ENCODE peak calls at places on chromosome 12, in seven cellular contexts. N is dorsolateral prefrontal cortex, Q is left ventricle myocardium inferior, E is WTC11, Y is uterus, U is neural progenitor cell, L is right lobe of liver. I is an unnamed sample.
A peak's percentile ranks its signal among the peaks of the same experiment; 100 is the strongest.

GRCh38 chr12:45655186-45655585 is 74.3 kb upstream of the ARID2 start:
- DNase-seq in Y (no peak), U (peak; percentile 39), N (no peak), L (no peak), Q (no peak), E (no peak), I (no peak)

GRCh38 chr12:14663002-14663401 is 33.4 kb downstream of the GUCY2C start:
- DNase-seq in Y (no peak), U (no peak), N (no peak), L (no peak), E (no peak), Q (no peak), I (no peak)

GRCh38 chr12:130375296-130375695 is 37.6 kb downstream of the PIWIL1 start:
- DNase-seq in N (no peak), U (no peak), L (no peak), Q (no peak), E (no peak), Y (no peak), I (no peak)

GRCh38 chr12:54591001-54591591 is 2.6 kb upstream of the PPP1R1A start:
- DNase-seq in E (no peak), L (no peak), Q (no peak), Y (no peak), U (no peak), N (peak; percentile 54), I (no peak)

GRCh38 chr12:85468356-85469157 is 188.5 kb downstream of the ALX1 start:
- DNase-seq in U (peak; percentile 58), E (peak; percentile 39), Q (no peak), L (no peak), N (no peak), Y (no peak), I (peak; percentile 50)

GRCh38 chr12:58966939-58967338 is 46.6 kb upstream of the LRIG3 start:
- DNase-seq in U (no peak), Q (no peak), E (no peak), Y (no peak), N (no peak), L (no peak), I (no peak)

GRCh38 chr12:71730936-71731335 is 23.7 kb upstream of the RAB21 start:
- DNase-seq in Q (no peak), L (no peak), U (no peak), Y (no peak), E (no peak), N (no peak), I (no peak)

GRCh38 chr12:116695464-116695725 is 42.5 kb downstream of the SPRING1 start:
- DNase-seq in U (no peak), N (no peak), Q (no peak), Y (no peak), E (no peak), L (no peak), I (no peak)

GRCh38 chr12:88493651-88494050 is 86.6 kb downstream of the KITLG start:
- DNase-seq in N (no peak), U (no peak), Q (no peak), E (no peak), L (no peak), Y (no peak), I (no peak)

GRCh38 chr12:56900583-56900982 is 33.6 kb downstream of the SDR9C7 start:
- DNase-seq in U (no peak), L (no peak), E (no peak), N (no peak), Q (no peak), Y (no peak), I (no peak)

GRCh38 chr12:19222566-19222965 is 93.0 kb downstream of the PLEKHA5 start:
- DNase-seq in Y (no peak), E (no peak), L (no peak), Q (no peak), N (no peak), U (no peak), I (no peak)

GRCh38 chr12:80862606-80863005 is 75.1 kb downstream of the LIN7A start:
- DNase-seq in U (no peak), N (no peak), Q (no peak), L (no peak), Y (no peak), E (no peak), I (no peak)

GRCh38 chr12:76020731-76021672 is 10.6 kb downstream of the PHLDA1 start:
- DNase-seq in E (no peak), Y (peak; percentile 25), N (no peak), L (no peak), U (no peak), Q (no peak), I (no peak)

GRCh38 chr12:79858518-79858917 is 76.4 kb downstream of the PPP1R12A start:
- DNase-seq in N (no peak), Y (no peak), Q (no peak), E (no peak), U (no peak), L (no peak), I (no peak)

GRCh38 chr12:26011099-26011498 is 52.6 kb downstream of the RASSF8 start:
- DNase-seq in L (no peak), N (no peak), U (no peak), Y (no peak), Q (no peak), E (no peak), I (no peak)

GRCh38 chr12:51828951-51829581 is 19.5 kb downstream of the FIGNL2 start:
- DNase-seq in E (peak; percentile 38), L (no peak), Y (no peak), N (no peak), U (peak; percentile 95), Q (no peak), I (no peak)

GRCh38 chr12:80752464-80752863 is 35.8 kb downstream of the MYF5 start:
- DNase-seq in U (no peak), Y (no peak), N (no peak), E (no peak), Q (no peak), L (no peak), I (no peak)

GRCh38 chr12:96198970-96199369 is 4.8 kb downstream of the ELK3 start:
- DNase-seq in N (no peak), L (no peak), Y (no peak), Q (no peak), U (no peak), E (no peak), I (no peak)

GRCh38 chr12:60308366-60309000 is 712.7 kb downstream of the SLC16A7 start:
- DNase-seq in Y (no peak), L (no peak), E (no peak), N (no peak), U (no peak), Q (no peak), I (no peak)

GRCh38 chr12:19894803-19895202 is 455.5 kb downstream of the AEBP2 start:
- DNase-seq in N (no peak), E (no peak), U (no peak), L (no peak), Y (no peak), Q (no peak), I (no peak)

GRCh38 chr12:116662612-116663144 is 75.2 kb downstream of the SPRING1 start:
- DNase-seq in U (peak; percentile 80), Y (no peak), Q (no peak), L (peak; percentile 76), N (no peak), E (no peak), I (peak; percentile 52)

GRCh38 chr12:98464155-98464554 is 51.2 kb upstream of the TMPO start:
- DNase-seq in U (no peak), E (no peak), Y (no peak), Q (no peak), L (no peak), N (no peak), I (no peak)

GRCh38 chr12:86193931-86194330 is 62.3 kb downstream of the MGAT4C start:
- DNase-seq in E (no peak), U (no peak), N (no peak), Q (no peak), L (no peak), Y (no peak), I (no peak)

GRCh38 chr12:31122481-31122880 is 48.8 kb downstream of the DDX11 start:
- DNase-seq in N (no peak), E (no peak), Y (no peak), U (no peak), L (no peak), Q (no peak), I (no peak)

DNA sequence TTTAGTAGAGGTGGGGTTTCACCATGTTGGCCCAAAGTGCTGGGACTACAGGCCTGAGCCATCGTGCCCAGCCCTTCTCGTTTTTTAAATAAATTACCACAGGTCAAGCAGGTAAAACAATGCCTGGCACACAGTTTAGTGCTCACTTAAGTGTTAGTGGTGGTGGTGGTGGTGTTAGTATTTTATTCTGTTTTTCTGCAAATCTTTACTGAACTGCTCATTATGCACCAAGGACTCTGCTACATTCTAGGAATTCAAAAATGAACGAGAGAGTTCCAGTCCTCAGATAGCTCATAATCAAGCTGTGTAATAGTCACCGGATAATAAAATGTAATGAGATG is 716 bp downstream of the ITFG2 start:
- DNase-seq in N (no peak), Q (no peak), L (no peak), Y (no peak), U (no peak), E (no peak), I (no peak)
- TF ChIP-seq CTCF in N (no peak), Q (no peak), L (no peak), Y (no peak), U (no peak), E (no peak), I (no peak)

DNA sequence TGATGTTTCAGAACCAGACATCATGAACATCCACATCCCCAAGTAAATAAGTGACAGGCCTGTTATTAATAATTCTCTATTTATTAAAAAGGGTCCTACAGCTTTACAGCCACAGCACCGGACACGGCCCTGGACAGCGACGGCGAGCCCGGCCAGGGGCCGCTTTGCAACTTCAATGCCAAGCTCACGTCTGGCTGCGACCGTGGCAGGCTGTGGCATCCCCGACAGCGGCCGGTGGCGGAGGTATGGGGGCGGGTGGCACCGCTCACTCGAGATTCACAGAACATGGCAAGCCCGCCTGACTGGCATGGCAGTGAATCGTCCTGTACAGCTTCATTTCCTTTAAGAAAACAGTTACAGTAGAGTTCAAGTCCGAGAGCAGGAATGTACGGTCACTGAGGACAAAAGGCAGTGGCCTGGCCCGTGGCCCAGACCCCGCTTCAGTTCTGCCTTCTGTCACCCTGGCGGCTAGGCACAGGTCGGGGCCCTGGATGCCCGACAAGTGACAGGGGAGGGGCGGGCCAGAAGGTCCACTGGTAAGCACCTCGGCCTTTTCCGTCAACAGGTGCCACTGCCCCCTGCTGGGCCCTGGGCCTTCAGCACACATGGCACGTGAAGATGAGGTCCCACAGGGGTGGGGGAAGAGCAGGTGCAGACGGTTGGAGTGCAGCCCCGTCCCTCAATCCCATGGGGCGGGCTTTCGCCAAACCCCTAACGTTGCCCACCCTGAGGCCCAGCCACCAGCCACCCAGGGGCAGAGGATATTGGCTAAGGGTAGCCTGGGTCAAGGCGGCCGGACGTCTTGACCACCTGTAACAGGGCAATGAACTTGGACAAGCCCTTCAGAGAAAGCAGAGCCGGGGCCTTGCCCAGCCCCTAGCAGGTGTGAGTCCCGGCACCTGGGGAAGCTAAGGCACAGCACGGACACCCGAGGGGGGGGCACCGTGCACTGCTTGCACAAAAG is 30.3 kb downstream of the HIP1R start:
- DNase-seq in E (peak; percentile 43), N (peak; percentile 71), Q (peak; percentile 57), U (no peak), L (peak; percentile 81), Y (no peak), I (no peak)
- TF ChIP-seq CTCF in E (no peak), N (no peak), Q (peak; percentile 50), U (peak; percentile 15), L (peak; percentile 63), Y (peak; percentile 12), I (peak; percentile 48)

GRCh38 chr12:4579305-4580097 is 17.5 kb downstream of the DYRK4 start:
- DNase-seq in L (no peak), E (no peak), Q (no peak), N (no peak), U (peak; percentile 67), Y (no peak), I (no peak)
- TF ChIP-seq CTCF in L (peak; percentile 11), E (no peak), Q (peak; percentile 22), N (no peak), U (peak; percentile 47), Y (no peak), I (peak; percentile 22)

GRCh38 chr12:91991397-91992187 is 154.1 kb downstream of the BTG1 start:
- DNase-seq in N (no peak), Q (no peak), Y (no peak), L (no peak), E (no peak), U (no peak), I (no peak)
- TF ChIP-seq CTCF in N (no peak), Q (no peak), Y (no peak), L (no peak), E (no peak), U (no peak), I (no peak)

I was measured in neural crest cell.